ENCODE peak calls at places on chromosomes 1 and 21, in seven cellular contexts. F is left ventricle myocardium inferior, A is neural progenitor cell, T is GM12878, P is GM23338, V is transverse colon, E is left lung. C is an unnamed sample.

GRCh38 chr1:230682882-230683610 is 30.9 kb downstream of the AGT start:
- DNase-seq in F (no peak), A (no peak), T (no peak), P (no peak), V (no peak), E (no peak), C (no peak)

GRCh38 chr1:33893147-33893830 is 29.4 kb downstream of the HMGB4 start:
- DNase-seq in F (no peak), A (peak; percentile 18), T (no peak), P (no peak), V (no peak), E (no peak), C (no peak)

GRCh38 chr1:211359876-211360275 is 33.2 kb downstream of the TRAF5 start:
- DNase-seq in F (no peak), A (no peak), T (no peak), P (no peak), V (no peak), E (no peak), C (no peak)

GRCh38 chr21:44557491-44558328 is 885 bp downstream of the KRTAP10-3 start:
- DNase-seq in F (no peak), A (no peak), T (no peak), P (no peak), V (no peak), E (peak; percentile 70), C (no peak)

GRCh38 chr1:90176530-90176929 is 181.6 kb downstream of the ZNF326 start:
- DNase-seq in F (no peak), A (no peak), T (no peak), P (peak; percentile 37), V (no peak), E (no peak), C (no peak)

GRCh38 chr21:36120304-36120902 is 14.5 kb upstream of the CBR3 start:
- DNase-seq in F (peak; percentile 32), A (no peak), T (no peak), P (no peak), V (no peak), E (no peak), C (no peak)

GRCh38 chr1:93324486-93325464 is 20.9 kb upstream of the DR1 start:
- DNase-seq in F (no peak), A (no peak), T (no peak), P (no peak), V (no peak), E (no peak), C (no peak)

GRCh38 chr1:114764689-114765088 is 6.9 kb upstream of the CSDE1 start:
- DNase-seq in F (no peak), A (no peak), T (no peak), P (peak; percentile 32), V (no peak), E (no peak), C (no peak)

GRCh38 chr1:25727819-25728286 is 72.1 kb upstream of the SELENON start:
- DNase-seq in F (peak; percentile 82), A (peak; percentile 58), T (no peak), P (peak; percentile 34), V (peak; percentile 61), E (no peak), C (peak; percentile 80)

GRCh38 chr21:25370311-25370744 is 237.0 kb downstream of the MRPL39 start:
- DNase-seq in F (no peak), A (no peak), T (no peak), P (no peak), V (no peak), E (no peak), C (no peak)

GRCh38 chr1:227532019-227532619 is 31.2 kb upstream of the ZNF678 start:
- DNase-seq in F (no peak), A (no peak), T (no peak), P (no peak), V (no peak), E (no peak), C (no peak)

GRCh38 chr1:13751985-13752384 is 52.0 kb downstream of the PRDM2 start:
- DNase-seq in F (no peak), A (no peak), T (no peak), P (no peak), V (no peak), E (no peak), C (no peak)

GRCh38 chr1:224592636-224593579 is 23.2 kb upstream of the CNIH3 start:
- DNase-seq in F (no peak), A (no peak), T (no peak), P (no peak), V (no peak), E (no peak), C (no peak)

DNA sequence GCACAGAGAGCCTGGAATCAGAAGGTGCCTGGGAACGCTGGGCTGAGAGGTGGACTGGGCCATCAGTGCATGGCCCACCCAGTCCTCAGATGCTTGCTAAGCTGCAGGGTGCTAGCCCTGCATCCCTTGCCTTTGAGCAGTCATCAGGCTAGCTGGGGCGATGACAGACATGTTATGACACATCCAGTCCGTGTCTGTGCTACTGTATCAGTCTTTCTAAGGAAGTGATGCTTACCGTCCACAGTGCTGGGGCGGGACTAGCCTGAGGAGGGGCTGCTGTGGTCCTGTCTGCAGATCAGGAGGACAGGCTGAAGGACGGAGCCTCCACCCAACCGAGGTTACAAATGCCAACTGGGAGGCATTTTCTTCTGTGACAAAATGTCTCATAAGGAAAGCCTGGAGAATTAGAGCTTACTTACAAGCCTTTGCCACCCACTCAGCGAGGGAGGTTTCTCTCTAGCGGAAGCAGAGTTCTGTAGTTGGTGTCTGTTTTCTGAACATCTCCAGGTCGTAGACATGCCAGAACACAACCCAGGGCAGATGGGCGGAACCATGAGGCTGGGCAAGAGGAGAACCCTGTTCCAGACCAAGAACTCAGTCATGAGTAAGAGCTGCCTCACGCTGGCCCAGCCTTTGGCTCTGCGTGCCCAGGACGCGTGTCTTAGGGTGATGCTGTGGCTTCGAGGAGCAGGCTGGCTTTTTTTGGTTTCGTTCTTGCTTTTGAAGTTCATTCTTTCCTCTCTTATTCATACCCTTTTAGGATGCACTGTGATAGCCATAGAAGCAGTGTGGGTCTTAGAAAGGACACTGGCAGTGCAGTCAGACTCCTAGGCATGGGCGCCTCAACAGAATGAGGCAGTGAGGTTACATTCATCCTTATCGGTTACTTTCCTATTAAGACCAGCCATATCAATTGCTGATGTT is 14.3 kb downstream of the SLFNL1 start:
- DNase-seq in F (no peak), A (no peak), T (no peak), P (no peak), V (no peak), E (no peak), C (no peak)
- H3K4me1 ChIP-seq in F (peaks cover 17% of the 10 kb centered on the region), A (no peaks in the 10 kb centered on the region), T (peaks cover 9% of the 10 kb centered on the region), P (no peaks in the 10 kb centered on the region), V (peaks cover 17% of the 10 kb centered on the region), E (peaks cover 15% of the 10 kb centered on the region), C (peaks cover 21% of the 10 kb centered on the region)

GRCh38 chr1:44806025-44806703 is 987 bp downstream of the DYNLT4 start:
- DNase-seq in F (peak; percentile 26), A (no peak), T (no peak), P (no peak), V (peak; percentile 8), E (peak; percentile 81), C (no peak)
- H3K27ac ChIP-seq in F (peak overlapping the region; percentile 100), A (no peak overlapping the region), T (peak overlapping the region; percentile 95), P (peak overlapping the region; percentile 93), V (peak overlapping the region; percentile 95), E (peak overlapping the region; percentile 97), C (peak overlapping the region; percentile 92)

GRCh38 chr1:23777979-23778814 is at the start of gene PITHD1:
- DNase-seq in F (peak; percentile 75), A (peak; percentile 96), T (peak; percentile 45), P (peak; percentile 88), V (peak; percentile 88), E (peak; percentile 92), C (peak; percentile 81)

GRCh38 chr1:23784846-23785245 is 6.1 kb upstream of the LYPLA2 start:
- DNase-seq in F (no peak), A (no peak), T (no peak), P (no peak), V (no peak), E (no peak), C (no peak)

GRCh38 chr1:23774174-23774880 is 3.9 kb upstream of the PITHD1 start:
- DNase-seq in F (no peak), A (no peak), T (no peak), P (no peak), V (no peak), E (no peak), C (no peak)

GRCh38 chr1:23776198-23776597 is 2.0 kb upstream of the PITHD1 start:
- DNase-seq in F (no peak), A (no peak), T (no peak), P (no peak), V (no peak), E (no peak), C (no peak)

DNA sequence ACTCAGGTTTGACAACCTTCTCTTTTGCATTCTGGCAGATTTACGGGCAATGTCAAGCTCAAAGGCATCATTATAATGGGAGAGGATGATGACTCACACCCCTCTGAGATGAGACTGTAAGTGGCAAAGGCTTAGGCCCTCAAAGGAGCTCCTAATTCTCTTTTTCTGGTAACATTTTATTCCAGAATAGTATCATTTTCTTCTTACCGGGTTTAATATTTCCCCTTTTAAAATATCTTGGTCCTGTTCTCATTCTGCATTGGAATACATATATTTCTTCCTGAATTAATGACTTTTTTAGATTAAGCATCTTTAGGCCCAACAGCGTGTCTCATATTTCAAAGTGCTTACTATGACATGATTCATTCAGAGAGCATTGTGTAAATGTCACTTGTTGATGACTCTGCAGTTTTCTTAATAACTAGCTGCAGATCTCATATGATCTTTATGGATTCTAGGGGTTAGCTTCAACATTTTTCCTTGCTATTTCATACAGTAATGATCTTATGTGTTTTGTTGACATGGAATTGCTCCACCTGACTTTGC is 1.7 kb downstream of the PITHD1 start:
- DNase-seq in F (no peak), A (no peak), T (no peak), P (no peak), V (no peak), E (no peak), C (no peak)
- H3K4me3 ChIP-seq in F (no peak overlapping the region), A (no peak overlapping the region), T (peak overlapping the region; percentile 99), P (peak overlapping the region; percentile 97), V (no peak overlapping the region), E (peak overlapping the region; percentile 69), C (no peak overlapping the region)

GRCh38 chr1:116159177-116159576 is 48.0 kb downstream of the MAB21L3 start:
- DNase-seq in F (no peak), A (no peak), T (no peak), P (no peak), V (no peak), E (no peak), C (no peak)

GRCh38 chr1:116163533-116163932 is 52.3 kb downstream of the MAB21L3 start:
- DNase-seq in F (no peak), A (no peak), T (no peak), P (no peak), V (no peak), E (no peak), C (no peak)

GRCh38 chr1:116159611-116160010 is 48.4 kb downstream of the MAB21L3 start:
- DNase-seq in F (no peak), A (no peak), T (no peak), P (no peak), V (no peak), E (no peak), C (no peak)

GRCh38 chr1:116161877-116162390 is 50.7 kb downstream of the MAB21L3 start:
- DNase-seq in F (no peak), A (no peak), T (no peak), P (no peak), V (no peak), E (no peak), C (no peak)

DNA sequence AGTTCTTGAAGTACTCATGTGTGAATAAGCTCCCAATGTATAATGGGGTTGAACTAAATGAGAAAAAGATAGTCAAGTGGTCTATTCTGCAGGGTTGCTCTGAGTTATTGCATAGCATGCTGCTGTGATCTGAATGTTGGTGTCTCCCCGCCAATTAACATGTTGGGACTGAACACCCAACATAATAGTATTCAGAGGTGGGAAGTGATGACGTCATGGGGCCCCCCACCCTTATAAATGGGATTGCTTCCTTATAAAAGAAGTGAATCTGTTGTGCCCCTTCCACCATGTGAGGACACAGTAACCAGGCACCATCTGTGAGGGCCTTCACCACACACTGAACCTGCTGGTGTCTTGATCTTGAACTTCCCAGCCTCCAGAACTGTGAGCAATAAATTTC is 50.2 kb downstream of the MAB21L3 start:
- DNase-seq in F (no peak), A (no peak), T (no peak), P (no peak), V (no peak), E (no peak), C (no peak)
- H3K4me1 ChIP-seq in F (peaks cover 24% of the 10 kb centered on the region), A (no peaks in the 10 kb centered on the region), T (no peaks in the 10 kb centered on the region), P (no peaks in the 10 kb centered on the region), V (peaks cover 11% of the 10 kb centered on the region), E (peaks cover 5% of the 10 kb centered on the region), C (peaks cover 11% of the 10 kb centered on the region)

C was measured in heart right ventricle.